ENCODE peak calls at places on chromosome 11, in eight cellular contexts. U is CD8-positive, alpha-beta memory T cell; H is iPS DF 6.9; C is tibial nerve; P is HAP-1; S is GM23248; I is H7; W is SK-N-SH. D is an unnamed sample.
A peak's percentile ranks its signal among the peaks of the same experiment; 100 is the strongest.

GRCh38 chr11:8408151-8408930 is 144.7 kb upstream of the LMO1 start:
- DNase-seq in U (no peak), H (no peak), C (no peak), P (peak; percentile 60), S (no peak), I (no peak), W (no peak), D (no peak)

GRCh38 chr11:19607656-19608360 is 104.8 kb upstream of the NAV2 start:
- DNase-seq in U (no peak), H (no peak), C (no peak), P (no peak), S (no peak), I (no peak), W (no peak), D (no peak)

GRCh38 chr11:12179521-12179920 is 69.1 kb downstream of the MICAL2 start:
- DNase-seq in U (no peak), H (no peak), C (no peak), P (no peak), S (no peak), I (no peak), W (no peak), D (no peak)

GRCh38 chr11:64400096-64400495 is 41.1 kb downstream of the RPS6KA4 start:
- DNase-seq in U (no peak), H (no peak), C (no peak), P (no peak), S (peak; percentile 72), I (no peak), W (no peak), D (peak; percentile 76)

GRCh38 chr11:130478204-130478701 is 29.8 kb downstream of the ADAMTS15 start:
- DNase-seq in U (no peak), H (no peak), C (peak; percentile 93), P (no peak), S (peak; percentile 92), I (peak; percentile 52), W (peak; percentile 55), D (peak; percentile 92)

GRCh38 chr11:810040-810567 is 337 bp downstream of the RPLP2 start:
- DNase-seq in U (no peak), H (no peak), C (no peak), P (no peak), S (no peak), I (no peak), W (no peak), D (no peak)

GRCh38 chr11:15539645-15540044 is 424.9 kb downstream of the INSC start:
- DNase-seq in U (no peak), H (no peak), C (no peak), P (no peak), S (no peak), I (peak; percentile 20), W (no peak), D (no peak)

GRCh38 chr11:2752923-2753322 is 53.1 kb upstream of the KCNQ1OT1 start:
- DNase-seq in U (no peak), H (no peak), C (no peak), P (no peak), S (no peak), I (no peak), W (no peak), D (no peak)

GRCh38 chr11:110337570-110338193 is 41.3 kb upstream of the RDX start:
- DNase-seq in U (no peak), H (peak; percentile 20), C (no peak), P (no peak), S (no peak), I (no peak), W (no peak), D (no peak)

DNA sequence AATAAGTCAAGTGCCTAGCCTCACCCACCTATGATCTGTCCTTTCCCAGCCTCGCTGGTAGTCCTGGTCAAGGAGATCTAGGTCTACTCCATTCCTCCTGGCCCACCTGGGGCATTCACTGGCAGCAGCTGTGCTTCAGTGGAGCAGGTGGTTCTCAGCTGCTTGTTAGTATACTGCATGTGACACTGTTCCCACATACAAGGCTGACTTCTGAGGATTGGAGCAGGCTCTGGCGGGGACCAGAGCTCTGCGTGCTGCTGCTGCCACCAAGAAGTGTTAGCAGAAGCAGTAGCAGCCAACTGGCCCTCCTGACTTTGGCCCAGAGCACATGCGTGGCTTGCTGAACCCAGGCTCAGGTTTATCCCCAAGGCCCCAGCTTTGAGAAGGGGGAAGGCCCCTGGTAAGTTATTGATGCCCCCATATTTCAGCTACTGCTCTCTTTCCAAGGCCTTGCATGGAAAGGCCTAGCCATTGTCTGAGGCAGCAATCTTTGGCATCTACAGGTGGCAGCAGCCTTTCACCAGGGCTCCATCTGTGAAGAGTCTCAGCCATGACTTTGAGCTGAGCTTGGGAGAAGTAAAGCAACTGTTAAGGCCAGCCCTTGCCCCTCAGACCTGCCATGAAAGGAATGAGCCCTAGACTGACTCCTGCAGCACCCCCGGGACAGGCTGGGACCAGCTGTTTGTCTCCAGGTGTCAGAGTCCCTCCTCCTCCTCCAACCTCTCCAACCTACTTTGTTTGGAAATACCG is 26.5 kb downstream of the ARHGAP1 start:
- DNase-seq in U (no peak), H (no peak), C (no peak), P (no peak), S (no peak), I (no peak), W (no peak), D (no peak)
- H3K36me3 ChIP-seq in U (peaks cover 29% of the 10 kb centered on the region), H (peaks cover 21% of the 10 kb centered on the region), C (peaks cover 16% of the 10 kb centered on the region), P (peaks cover 33% of the 10 kb centered on the region), S (peaks cover 22% of the 10 kb centered on the region), I (peaks cover 20% of the 10 kb centered on the region), W (peaks cover 59% of the 10 kb centered on the region), D (peaks cover 21% of the 10 kb centered on the region)

GRCh38 chr11:118511576-118511975 is 15.7 kb upstream of the TTC36 start:
- DNase-seq in U (no peak), H (no peak), C (no peak), P (no peak), S (no peak), I (no peak), W (no peak), D (no peak)
- H3K36me3 ChIP-seq in U (peaks cover 68% of the 10 kb centered on the region), H (peaks cover 13% of the 10 kb centered on the region), C (peaks cover 26% of the 10 kb centered on the region), P (peaks cover 93% of the 10 kb centered on the region), S (peaks cover 77% of the 10 kb centered on the region), I (peaks cover 48% of the 10 kb centered on the region), W (peaks cover 85% of the 10 kb centered on the region), D (peaks cover 80% of the 10 kb centered on the region)

GRCh38 chr11:9493492-9493891 is 32.7 kb downstream of the ZNF143 start:
- DNase-seq in U (no peak), H (no peak), C (no peak), P (no peak), S (peak; percentile 28), I (no peak), W (peak; percentile 20), D (no peak)

GRCh38 chr11:9494316-9494715 is 33.5 kb downstream of the ZNF143 start:
- DNase-seq in U (no peak), H (no peak), C (no peak), P (no peak), S (no peak), I (no peak), W (no peak), D (no peak)

GRCh38 chr11:9498457-9499078 is 37.8 kb downstream of the ZNF143 start:
- DNase-seq in U (no peak), H (no peak), C (no peak), P (no peak), S (no peak), I (no peak), W (no peak), D (no peak)

GRCh38 chr11:9490376-9490775 is 29.6 kb downstream of the ZNF143 start:
- DNase-seq in U (no peak), H (no peak), C (no peak), P (no peak), S (no peak), I (no peak), W (no peak), D (no peak)

GRCh38 chr11:9495780-9496514 is 35.1 kb downstream of the ZNF143 start:
- DNase-seq in U (no peak), H (no peak), C (no peak), P (no peak), S (no peak), I (no peak), W (no peak), D (no peak)
- H3K36me3 ChIP-seq in U (peaks cover 41% of the 10 kb centered on the region), H (peaks cover 7% of the 10 kb centered on the region), C (peaks cover 31% of the 10 kb centered on the region), P (peaks cover 16% of the 10 kb centered on the region), S (peaks cover 51% of the 10 kb centered on the region), I (peaks cover 6% of the 10 kb centered on the region), W (peaks cover 25% of the 10 kb centered on the region), D (peaks cover 25% of the 10 kb centered on the region)

DNA sequence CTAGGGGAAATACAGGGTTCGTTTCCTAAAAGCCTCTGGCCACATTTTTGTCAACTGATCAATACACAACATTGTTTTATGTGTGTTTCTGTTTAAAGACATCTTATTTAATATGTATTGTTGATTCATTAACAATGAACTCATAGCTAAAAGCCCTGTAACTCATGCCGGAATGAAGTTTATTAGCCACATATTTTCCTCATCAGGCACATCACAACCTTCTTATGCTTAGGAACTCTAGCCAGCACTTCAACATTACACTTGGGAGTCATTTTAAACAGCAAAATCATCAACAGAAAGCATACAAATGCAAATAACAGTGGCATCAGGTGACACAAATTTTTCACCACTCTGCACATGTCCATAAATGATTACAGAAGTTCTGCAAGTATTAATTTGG is 15.1 kb upstream of the BLID start:
- DNase-seq in U (no peak), H (no peak), C (no peak), P (no peak), S (peak; percentile 40), I (no peak), W (no peak), D (no peak)
- H3K36me3 ChIP-seq in U (no peaks in the 10 kb centered on the region), H (no peaks in the 10 kb centered on the region), C (no peaks in the 10 kb centered on the region), P (no peaks in the 10 kb centered on the region), S (peaks cover 83% of the 10 kb centered on the region), I (no peaks in the 10 kb centered on the region), W (no peaks in the 10 kb centered on the region), D (peaks cover 96% of the 10 kb centered on the region)

D was measured in MG63.